ENCODE peak calls at places on chromosomes 6 and 20, in six cellular contexts. One of them, this sample, is unnamed. For H3K9me3, the result is how much of the 10 kb centered on the place peaks cover.

GRCh38 chr6:86856937-86857563 is 80.3 kb upstream of the HTR1E start:
- DNase-seq in PC-3: peak
- DNase-seq in esophagus squamous epithelium: no peak
- DNase-seq in tibial nerve: peak
- DNase-seq in astrocyte: peak
- DNase-seq in thoracic aorta: no peak
- DNase-seq in this sample: no peak

GRCh38 chr6:127053032-127053908 is 65.2 kb upstream of the RSPO3 start:
- DNase-seq in PC-3: no peak
- DNase-seq in thoracic aorta: no peak
- DNase-seq in esophagus squamous epithelium: no peak
- DNase-seq in tibial nerve: no peak
- DNase-seq in astrocyte: peak
- DNase-seq in this sample: no peak

GRCh38 chr6:82040405-82041221 is 206.9 kb downstream of the IBTK start:
- DNase-seq in PC-3: peak
- DNase-seq in astrocyte: peak
- DNase-seq in esophagus squamous epithelium: no peak
- DNase-seq in thoracic aorta: no peak
- DNase-seq in tibial nerve: peak
- DNase-seq in this sample: no peak

GRCh38 chr6:163828038-163828790 is 413.7 kb downstream of the QKI start:
- DNase-seq in thoracic aorta: no peak
- DNase-seq in PC-3: no peak
- DNase-seq in esophagus squamous epithelium: no peak
- DNase-seq in astrocyte: peak
- DNase-seq in tibial nerve: no peak
- DNase-seq in this sample: no peak

GRCh38 chr6:15329154-15329781 is 83.4 kb downstream of the JARID2 start:
- DNase-seq in esophagus squamous epithelium: no peak
- DNase-seq in thoracic aorta: no peak
- DNase-seq in tibial nerve: no peak
- DNase-seq in PC-3: peak
- DNase-seq in astrocyte: peak
- DNase-seq in this sample: no peak

GRCh38 chr20:34675993-34676641 is 775 bp downstream of the PIGU start:
- DNase-seq in thoracic aorta: no peak
- DNase-seq in PC-3: no peak
- DNase-seq in esophagus squamous epithelium: no peak
- DNase-seq in tibial nerve: no peak
- DNase-seq in astrocyte: no peak
- DNase-seq in this sample: no peak

GRCh38 chr6:829646-830045 is 136.7 kb upstream of the EXOC2 start:
- DNase-seq in thoracic aorta: no peak
- DNase-seq in astrocyte: no peak
- DNase-seq in esophagus squamous epithelium: no peak
- DNase-seq in tibial nerve: no peak
- DNase-seq in PC-3: no peak
- DNase-seq in this sample: no peak

GRCh38 chr6:144416773-144417172 is 131.6 kb downstream of the UTRN start:
- DNase-seq in thoracic aorta: no peak
- DNase-seq in astrocyte: no peak
- DNase-seq in tibial nerve: no peak
- DNase-seq in PC-3: peak
- DNase-seq in esophagus squamous epithelium: no peak
- DNase-seq in this sample: no peak

GRCh38 chr6:159688977-159689376 is 4.1 kb downstream of the SOD2 start:
- DNase-seq in esophagus squamous epithelium: no peak
- DNase-seq in astrocyte: no peak
- DNase-seq in thoracic aorta: no peak
- DNase-seq in tibial nerve: no peak
- DNase-seq in PC-3: no peak
- DNase-seq in this sample: no peak

GRCh38 chr6:90019216-90019615 is 124.9 kb downstream of the GJA10 start:
- DNase-seq in tibial nerve: no peak
- DNase-seq in astrocyte: no peak
- DNase-seq in thoracic aorta: no peak
- DNase-seq in esophagus squamous epithelium: no peak
- DNase-seq in PC-3: no peak
- DNase-seq in this sample: no peak

GRCh38 chr20:13356087-13356486 is 135.0 kb downstream of the ISM1 start:
- DNase-seq in esophagus squamous epithelium: no peak
- DNase-seq in thoracic aorta: no peak
- DNase-seq in tibial nerve: no peak
- DNase-seq in PC-3: no peak
- DNase-seq in astrocyte: no peak
- DNase-seq in this sample: no peak

GRCh38 chr6:159074120-159074684 is 29.4 kb upstream of the TAGAP start:
- DNase-seq in PC-3: peak
- DNase-seq in thoracic aorta: no peak
- DNase-seq in tibial nerve: peak
- DNase-seq in astrocyte: peak
- DNase-seq in esophagus squamous epithelium: no peak
- DNase-seq in this sample: no peak

GRCh38 chr6:37099442-37099841 is 70.5 kb upstream of the PIM1 start:
- DNase-seq in astrocyte: no peak
- DNase-seq in PC-3: peak
- DNase-seq in thoracic aorta: no peak
- DNase-seq in tibial nerve: no peak
- DNase-seq in esophagus squamous epithelium: no peak
- DNase-seq in this sample: no peak

GRCh38 chr20:54623923-54624569 is 148.7 kb downstream of the DOK5 start:
- DNase-seq in PC-3: no peak
- DNase-seq in astrocyte: no peak
- DNase-seq in thoracic aorta: no peak
- DNase-seq in esophagus squamous epithelium: no peak
- DNase-seq in tibial nerve: no peak
- DNase-seq in this sample: no peak

GRCh38 chr20:59144179-59144830 is 19.3 kb upstream of the ZNF831 start:
- DNase-seq in tibial nerve: no peak
- DNase-seq in thoracic aorta: no peak
- DNase-seq in esophagus squamous epithelium: no peak
- DNase-seq in PC-3: no peak
- DNase-seq in astrocyte: no peak
- DNase-seq in this sample: no peak

GRCh38 chr20:25496968-25497401 is 88.3 kb downstream of the NINL start:
- DNase-seq in thoracic aorta: no peak
- DNase-seq in PC-3: peak
- DNase-seq in tibial nerve: no peak
- DNase-seq in esophagus squamous epithelium: no peak
- DNase-seq in astrocyte: peak
- DNase-seq in this sample: no peak

GRCh38 chr6:138824482-138825134 is 28.7 kb downstream of the ECT2L start:
- DNase-seq in PC-3: no peak
- DNase-seq in esophagus squamous epithelium: no peak
- DNase-seq in thoracic aorta: no peak
- DNase-seq in tibial nerve: no peak
- DNase-seq in astrocyte: peak
- DNase-seq in this sample: no peak

GRCh38 chr20:32207626-32208498 is at the start of the genes PLAGL2 and POFUT1:
- DNase-seq in PC-3: peak
- DNase-seq in esophagus squamous epithelium: peak
- DNase-seq in tibial nerve: peak
- DNase-seq in astrocyte: peak
- DNase-seq in thoracic aorta: peak
- DNase-seq in this sample: peak

GRCh38 chr6:32968093-32968769 is at the start of gene BRD2:
- DNase-seq in PC-3: peak
- DNase-seq in thoracic aorta: peak
- DNase-seq in esophagus squamous epithelium: peak
- DNase-seq in tibial nerve: peak
- DNase-seq in astrocyte: peak
- DNase-seq in this sample: peak

GRCh38 chr6:70706491-70707123 is 38.9 kb downstream of the SMAP1 start:
- DNase-seq in astrocyte: no peak
- DNase-seq in tibial nerve: peak
- DNase-seq in thoracic aorta: no peak
- DNase-seq in esophagus squamous epithelium: no peak
- DNase-seq in PC-3: peak
- DNase-seq in this sample: no peak

GRCh38 chr20:16434087-16434664 is 139.1 kb downstream of the KIF16B start:
- DNase-seq in PC-3: peak
- DNase-seq in astrocyte: no peak
- DNase-seq in esophagus squamous epithelium: no peak
- DNase-seq in tibial nerve: peak
- DNase-seq in thoracic aorta: no peak
- DNase-seq in this sample: no peak

GRCh38 chr20:62500237-62500864 is 24.6 kb upstream of the GATA5 start:
- DNase-seq in astrocyte: peak
- DNase-seq in thoracic aorta: peak
- DNase-seq in PC-3: peak
- DNase-seq in tibial nerve: peak
- DNase-seq in esophagus squamous epithelium: no peak
- DNase-seq in this sample: peak

GRCh38 chr20:13283869-13284268 is 62.8 kb downstream of the ISM1 start:
- DNase-seq in tibial nerve: no peak
- DNase-seq in astrocyte: no peak
- DNase-seq in esophagus squamous epithelium: no peak
- DNase-seq in PC-3: no peak
- DNase-seq in thoracic aorta: no peak
- DNase-seq in this sample: no peak

GRCh38 chr6:113954653-113955052 is 16.3 kb downstream of the HDAC2 start:
- DNase-seq in PC-3: no peak
- DNase-seq in thoracic aorta: no peak
- DNase-seq in tibial nerve: no peak
- DNase-seq in astrocyte: peak
- DNase-seq in esophagus squamous epithelium: no peak
- DNase-seq in this sample: no peak

GRCh38 chr6:170033666-170034065 is 257.2 kb downstream of the DLL1 start:
- DNase-seq in thoracic aorta: no peak
- DNase-seq in PC-3: no peak
- DNase-seq in tibial nerve: no peak
- DNase-seq in esophagus squamous epithelium: no peak
- DNase-seq in astrocyte: no peak
- DNase-seq in this sample: no peak
- H3K9me3 ChIP-seq in thoracic aorta: under half
- H3K9me3 ChIP-seq in PC-3: under half
- H3K9me3 ChIP-seq in tibial nerve: under half
- H3K9me3 ChIP-seq in esophagus squamous epithelium: under half
- H3K9me3 ChIP-seq in astrocyte: under half
- H3K9me3 ChIP-seq in this sample: under half

DNA sequence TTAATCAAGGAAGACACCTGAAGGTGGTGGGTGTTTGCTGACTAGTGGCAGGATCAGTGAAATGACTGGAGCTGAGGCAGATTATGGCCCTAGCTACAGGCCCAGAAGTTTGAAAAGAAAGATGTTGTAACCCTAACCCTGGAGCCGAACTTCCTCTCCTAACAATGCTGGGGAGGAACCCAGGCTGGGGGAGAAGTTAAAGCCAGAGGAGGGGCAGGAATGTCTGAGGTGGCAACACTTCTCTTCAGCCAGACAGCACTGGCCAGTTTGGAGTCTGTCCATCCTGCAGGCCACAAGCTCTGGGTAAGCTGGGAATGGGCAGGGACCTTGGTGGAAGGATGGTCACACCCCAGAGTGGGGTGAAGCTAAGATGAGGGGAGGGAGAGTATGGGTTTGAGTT is at the start of gene LST1:
- DNase-seq in astrocyte: no peak
- DNase-seq in esophagus squamous epithelium: no peak
- DNase-seq in thoracic aorta: no peak
- DNase-seq in PC-3: no peak
- DNase-seq in tibial nerve: peak
- DNase-seq in this sample: no peak
- H3K27ac ChIP-seq in astrocyte: no peak
- H3K27ac ChIP-seq in esophagus squamous epithelium: no peak
- H3K27ac ChIP-seq in thoracic aorta: no peak
- H3K27ac ChIP-seq in PC-3: no peak
- H3K27ac ChIP-seq in tibial nerve: peak
- H3K27ac ChIP-seq in this sample: peak

DNA sequence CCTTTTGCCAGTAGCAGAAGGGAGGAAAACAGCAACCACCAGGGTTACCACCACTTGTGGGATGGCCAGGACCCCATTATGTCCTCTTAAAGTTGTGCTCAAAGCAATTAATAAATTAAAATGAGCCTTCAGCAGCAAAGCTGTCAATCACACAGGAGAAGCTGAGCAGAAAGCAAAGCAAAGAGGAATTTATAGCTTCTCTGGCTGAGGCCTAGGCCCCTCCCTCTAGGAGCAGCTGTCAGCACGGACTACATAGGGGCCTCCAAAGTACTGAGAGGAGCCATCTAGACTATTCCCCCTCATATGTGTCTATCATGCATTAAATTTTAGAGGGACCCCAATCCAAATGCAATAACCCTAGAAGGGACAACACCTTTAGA is 6.4 kb downstream of the CCND3 start:
- DNase-seq in PC-3: no peak
- DNase-seq in tibial nerve: no peak
- DNase-seq in thoracic aorta: no peak
- DNase-seq in astrocyte: no peak
- DNase-seq in esophagus squamous epithelium: no peak
- DNase-seq in this sample: no peak
- TF ChIP-seq CTCF in PC-3: no peak
- TF ChIP-seq CTCF in tibial nerve: no peak
- TF ChIP-seq CTCF in thoracic aorta: no peak
- TF ChIP-seq CTCF in astrocyte: no peak
- TF ChIP-seq CTCF in esophagus squamous epithelium: no peak
- TF ChIP-seq CTCF in this sample: no peak

GRCh38 chr6:62645274-62645673 is 359.2 kb upstream of the KHDRBS2 start:
- DNase-seq in esophagus squamous epithelium: no peak
- DNase-seq in thoracic aorta: no peak
- DNase-seq in PC-3: no peak
- DNase-seq in tibial nerve: no peak
- DNase-seq in astrocyte: no peak
- DNase-seq in this sample: no peak
- H3K9me3 ChIP-seq in esophagus squamous epithelium: under half
- H3K9me3 ChIP-seq in thoracic aorta: under half
- H3K9me3 ChIP-seq in PC-3: under half
- H3K9me3 ChIP-seq in tibial nerve: under half
- H3K9me3 ChIP-seq in astrocyte: under half
- H3K9me3 ChIP-seq in this sample: under half

This sample was measured in CD4-positive, alpha-beta T cell.